ENCODE peak calls at places on chromosomes 4 and X, in ten cellular contexts. C, Y, A, J, P, K, S, F, Q and H are unnamed samples.

GRCh38 chrX:20521245-20521644 is 254.5 kb upstream of the RPS6KA3 start:
- DNase-seq in C (no peak), Y (no peak), A (no peak), J (peak), P (no peak), K (no peak), S (peak), F (no peak), Q (peak), H (no peak)

GRCh38 chr4:182918044-182918607 is 940 bp upstream of the DCTD start:
- DNase-seq in C (no peak), Y (no peak), A (no peak), J (no peak), P (no peak), K (no peak), S (no peak), F (no peak), Q (peak), H (no peak)

GRCh38 chr4:181582595-181582994 is 660.6 kb upstream of the TENM3 start:
- DNase-seq in C (no peak), Y (no peak), A (no peak), J (no peak), P (no peak), K (no peak), S (no peak), F (no peak), Q (no peak), H (no peak)

GRCh38 chr4:78551420-78552351 is at the start of gene ANXA3:
- DNase-seq in C (peak), Y (peak), A (no peak), J (peak), P (peak), K (no peak), S (no peak), F (peak), Q (no peak), H (peak)

GRCh38 chr4:2862528-2862927 is 18.9 kb downstream of the ADD1 start:
- DNase-seq in C (no peak), Y (no peak), A (no peak), J (peak), P (no peak), K (peak), S (peak), F (no peak), Q (peak), H (peak)

GRCh38 chrX:154059231-154059630 is 38.3 kb downstream of the MECP2 start:
- DNase-seq in C (no peak), Y (no peak), A (no peak), J (peak), P (no peak), K (no peak), S (no peak), F (no peak), Q (no peak), H (no peak)

GRCh38 chr4:106650701-106651100 is 282.1 kb upstream of the GIMD1 start:
- DNase-seq in C (no peak), Y (no peak), A (no peak), J (no peak), P (no peak), K (no peak), S (no peak), F (no peak), Q (no peak), H (no peak)

GRCh38 chr4:21888195-21888976 is 60.2 kb downstream of the KCNIP4 start:
- DNase-seq in C (no peak), Y (no peak), A (no peak), J (peak), P (no peak), K (no peak), S (peak), F (no peak), Q (peak), H (no peak)